ENCODE peak calls at places on chromosome 9, in ten cellular contexts. W, S, F, J, U, N, A, Y, E and I are unnamed samples.
A peak's percentile ranks its signal among the peaks of the same experiment; 100 is the strongest.

GRCh38 chr9:87357600-87357999 is 140.1 kb upstream of the DAPK1 start:
- DNase-seq in W (no peak), S (no peak), F (no peak), J (no peak), U (no peak), N (no peak), A (no peak), Y (no peak), E (no peak), I (no peak)

GRCh38 chr9:120742951-120743416 is 28.7 kb upstream of the MEGF9 start:
- DNase-seq in W (no peak), S (no peak), F (peak; percentile 20), J (no peak), U (peak; percentile 33), N (peak; percentile 50), A (no peak), Y (peak; percentile 64), E (peak; percentile 7), I (no peak)

GRCh38 chr9:34572092-34572491 is 17.4 kb downstream of the CNTFR start:
- DNase-seq in W (no peak), S (no peak), F (no peak), J (no peak), U (no peak), N (no peak), A (no peak), Y (no peak), E (no peak), I (no peak)

GRCh38 chr9:114405294-114406034 is 17.7 kb upstream of the AKNA start:
- DNase-seq in W (peak; percentile 43), S (no peak), F (peak; percentile 61), J (peak; percentile 68), U (peak; percentile 86), N (peak; percentile 89), A (peak; percentile 77), Y (peak; percentile 93), E (peak; percentile 78), I (peak; percentile 88)

GRCh38 chr9:109315889-109316640 is 4.8 kb downstream of the EPB41L4B start:
- DNase-seq in W (peak; percentile 98), S (no peak), F (peak; percentile 92), J (peak; percentile 70), U (peak; percentile 92), N (peak; percentile 94), A (no peak), Y (peak; percentile 80), E (no peak), I (no peak)

GRCh38 chr9:113574381-113575262 is 111.1 kb downstream of the RGS3 start:
- DNase-seq in W (no peak), S (no peak), F (no peak), J (no peak), U (no peak), N (no peak), A (no peak), Y (peak; percentile 21), E (no peak), I (no peak)

GRCh38 chr9:113222482-113222841 is 1.1 kb downstream of the SLC31A1 start:
- DNase-seq in W (no peak), S (no peak), F (no peak), J (no peak), U (no peak), N (peak; percentile 64), A (no peak), Y (peak; percentile 44), E (no peak), I (no peak)

GRCh38 chr9:78865757-78866156 is 568.8 kb downstream of the PSAT1 start:
- DNase-seq in W (no peak), S (no peak), F (no peak), J (no peak), U (no peak), N (peak; percentile 28), A (no peak), Y (no peak), E (no peak), I (no peak)

GRCh38 chr9:37382982-37383357 is 39.5 kb upstream of the GRHPR start:
- DNase-seq in W (no peak), S (no peak), F (no peak), J (no peak), U (no peak), N (no peak), A (no peak), Y (no peak), E (no peak), I (no peak)

GRCh38 chr9:120331913-120332312 is 248.1 kb downstream of the CDK5RAP2 start:
- DNase-seq in W (no peak), S (no peak), F (no peak), J (no peak), U (no peak), N (no peak), A (no peak), Y (no peak), E (no peak), I (no peak)

GRCh38 chr9:109498195-109499060 is at the start of gene PTPN3:
- DNase-seq in W (no peak), S (no peak), F (peak; percentile 17), J (peak; percentile 48), U (no peak), N (no peak), A (no peak), Y (peak; percentile 34), E (peak; percentile 55), I (no peak)

GRCh38 chr9:7216004-7216821 is 458.4 kb downstream of the KDM4C start:
- DNase-seq in W (no peak), S (no peak), F (no peak), J (peak; percentile 53), U (no peak), N (peak; percentile 16), A (peak; percentile 58), Y (peak; percentile 25), E (no peak), I (peak; percentile 77)

GRCh38 chr9:73780916-73781315 is 629.3 kb downstream of the ANXA1 start:
- DNase-seq in W (no peak), S (no peak), F (no peak), J (no peak), U (no peak), N (no peak), A (no peak), Y (peak; percentile 7), E (no peak), I (no peak)

GRCh38 chr9:101176384-101176783 is 147.9 kb downstream of the PLPPR1 start:
- DNase-seq in W (no peak), S (peak; percentile 15), F (no peak), J (peak; percentile 3), U (no peak), N (no peak), A (peak; percentile 5), Y (no peak), E (no peak), I (peak; percentile 1)

GRCh38 chr9:94084314-94084713 is at the start of gene PTPDC1:
- DNase-seq in W (no peak), S (peak; percentile 78), F (peak; percentile 34), J (no peak), U (peak; percentile 41), N (no peak), A (no peak), Y (peak; percentile 77), E (peak; percentile 41), I (no peak)

GRCh38 chr9:137788561-137789294 is 88.9 kb upstream of the CACNA1B start:
- DNase-seq in W (no peak), S (no peak), F (no peak), J (peak; percentile 7), U (no peak), N (no peak), A (no peak), Y (no peak), E (no peak), I (no peak)

GRCh38 chr9:31272456-31273295 is 1111.8 kb upstream of the ACO1 start:
- DNase-seq in W (no peak), S (no peak), F (no peak), J (peak; percentile 44), U (no peak), N (peak; percentile 81), A (no peak), Y (no peak), E (no peak), I (peak; percentile 42)

GRCh38 chr9:581673-582497 is 259.6 kb upstream of the DMRT1 start:
- DNase-seq in W (no peak), S (no peak), F (no peak), J (peak; percentile 6), U (no peak), N (peak; percentile 51), A (no peak), Y (peak; percentile 24), E (peak; percentile 26), I (no peak)